ENCODE peak calls at places on chromosomes 12 and 14, in four cellular contexts. L is progenitor cell of endocrine pancreas, H is ovary, S is GM20000. J is an unnamed sample.

GRCh38 chr12:113987261-113988063 is 21.3 kb upstream of the RBM19 start:
- DNase-seq in L (no peak), H (no peak), S (no peak), J (no peak)

GRCh38 chr14:77599894-77600293 is 16.5 kb downstream of the SPTLC2 start:
- DNase-seq in L (no peak), H (no peak), S (no peak), J (no peak)

GRCh38 chr12:120013659-120014380 is 24.8 kb downstream of the BICDL1 start:
- DNase-seq in H (no peak), L (no peak), S (peak), J (no peak)

GRCh38 chr12:38905480-38906351 is at the start of gene CPNE8:
- DNase-seq in L (peak), S (peak), H (peak), J (no peak)

GRCh38 chr14:68507544-68508081 is 285.3 kb downstream of the ZFP36L1 start:
- DNase-seq in L (no peak), S (no peak), H (no peak), J (no peak)

GRCh38 chr14:77059276-77059934 is 30.9 kb upstream of the IRF2BPL start:
- DNase-seq in L (peak), H (no peak), S (no peak), J (no peak)

GRCh38 chr14:65329911-65330310 is 82.6 kb upstream of the FUT8 start:
- DNase-seq in H (no peak), L (no peak), S (no peak), J (no peak)

GRCh38 chr12:80509781-80510556 is 65.9 kb downstream of the PTPRQ start:
- DNase-seq in S (no peak), L (no peak), H (no peak), J (peak)

GRCh38 chr12:93361159-93361919 is 16.4 kb upstream of the NUDT4 start:
- DNase-seq in H (no peak), S (no peak), L (no peak), J (no peak)

DNA sequence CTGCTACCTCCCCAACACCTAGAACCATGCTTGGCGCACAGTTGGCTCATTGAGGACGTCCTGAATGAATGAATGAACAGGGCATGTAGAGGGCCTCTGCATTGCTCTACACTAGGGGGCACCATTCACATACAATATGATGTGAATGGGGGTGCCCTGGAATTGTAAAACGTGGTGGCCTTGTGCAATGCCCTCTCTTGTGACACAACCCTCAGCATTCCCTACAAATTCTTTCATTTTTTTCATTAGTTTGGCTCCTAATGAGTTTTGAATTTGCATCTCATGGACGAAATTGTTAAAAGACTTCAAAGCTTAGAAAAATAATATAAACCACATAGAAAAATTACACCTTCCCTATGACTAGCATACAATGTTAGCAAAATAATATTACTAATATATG is 2.3 kb upstream of the DIO2 start:
- DNase-seq in H (no peak), S (peak), L (no peak), J (no peak)
- TF ChIP-seq CTCF in H (no peak), S (peak), L (peak), J (peak)

GRCh38 chr14:51750542-51750941 is 98.8 kb downstream of the FRMD6 start:
- DNase-seq in H (no peak), S (no peak), L (no peak), J (no peak)
- TF ChIP-seq CTCF in H (no peak), S (no peak), L (no peak), J (no peak)

DNA sequence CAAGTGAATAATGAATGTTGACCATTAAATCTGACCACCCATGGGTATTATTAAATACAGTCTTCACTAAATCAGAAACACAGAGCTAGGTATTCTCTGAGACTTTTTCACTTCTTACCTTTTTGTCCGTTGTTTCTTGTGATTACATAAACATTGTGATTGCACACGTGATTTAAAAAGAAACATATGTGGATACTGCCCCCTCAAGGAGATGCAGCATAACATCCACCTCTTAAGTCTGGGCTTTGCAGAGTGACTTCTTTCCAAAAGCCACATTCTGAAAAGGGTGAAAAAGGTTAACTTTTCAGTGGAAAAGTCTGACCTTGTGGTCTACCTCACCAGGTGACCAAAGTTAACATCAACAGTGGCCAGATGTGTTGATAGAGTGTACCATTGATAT is 185.5 kb upstream of the FAR2 start:
- DNase-seq in H (no peak), S (no peak), L (no peak), J (peak)
- TF ChIP-seq CTCF in H (no peak), S (no peak), L (peak), J (peak)

GRCh38 chr12:96061864-96062453 is 26.6 kb upstream of the LTA4H start:
- DNase-seq in H (peak), S (peak), L (peak), J (no peak)
- TF ChIP-seq CTCF in H (peak), S (peak), L (peak), J (peak)

GRCh38 chr14:93799617-93800016 is 11.3 kb upstream of the PRIMA1 start:
- DNase-seq in L (no peak), H (no peak), S (no peak), J (no peak)

GRCh38 chr14:93800038-93800937 is 12.0 kb upstream of the PRIMA1 start:
- DNase-seq in L (no peak), S (no peak), H (no peak), J (no peak)

DNA sequence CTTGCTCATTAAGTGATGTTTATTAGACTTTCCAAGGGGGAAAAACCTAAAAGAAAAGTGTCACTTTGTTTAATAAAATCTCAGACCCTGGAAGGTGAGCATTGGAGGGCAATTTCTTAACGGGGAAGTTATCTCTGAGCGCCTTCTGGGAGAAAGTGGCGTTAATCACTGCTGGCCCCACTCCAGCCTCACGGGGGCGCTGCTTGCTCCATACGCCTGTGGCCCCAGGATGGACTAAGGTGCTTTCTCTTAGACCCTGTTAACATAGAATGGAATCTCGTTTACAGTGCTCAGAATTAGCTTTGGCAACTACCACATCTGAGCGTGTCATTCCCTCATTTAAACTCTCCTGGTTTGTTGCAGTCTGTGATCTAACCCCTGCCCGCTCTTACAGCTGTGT is 16.4 kb upstream of the PRIMA1 start:
- DNase-seq in L (no peak), S (no peak), H (no peak), J (no peak)
- TF ChIP-seq CTCF in L (peak), S (no peak), H (no peak), J (no peak)

GRCh38 chr14:102013669-102014200 is 49.4 kb downstream of the DYNC1H1 start:
- DNase-seq in L (no peak), H (no peak), S (no peak), J (no peak)

GRCh38 chr14:102015045-102015685 is 50.8 kb downstream of the DYNC1H1 start:
- DNase-seq in L (no peak), H (no peak), S (no peak), J (no peak)

GRCh38 chr14:102015771-102016170 is 51.4 kb downstream of the DYNC1H1 start:
- DNase-seq in S (no peak), L (no peak), H (no peak), J (no peak)

GRCh38 chr14:102011631-102012030 is 47.3 kb downstream of the DYNC1H1 start:
- DNase-seq in L (no peak), H (no peak), S (no peak), J (no peak)

GRCh38 chr14:102012336-102012735 is 48.0 kb downstream of the DYNC1H1 start:
- DNase-seq in S (no peak), L (no peak), H (no peak), J (no peak)
- TF ChIP-seq CTCF in S (no peak), L (no peak), H (no peak), J (no peak)

GRCh38 chr14:100663528-100664052 is 63.1 kb upstream of the DLK1 start:
- DNase-seq in H (no peak), L (no peak), S (no peak), J (no peak)
- TF ChIP-seq CTCF in H (no peak), L (no peak), S (no peak), J (no peak)

GRCh38 chr14:73280903-73281302 is 43.6 kb downstream of the PAPLN start:
- DNase-seq in S (no peak), H (no peak), L (no peak), J (no peak)
- TF ChIP-seq CTCF in S (no peak), H (no peak), L (no peak), J (no peak)

GRCh38 chr12:57430931-57431566 is at the start of gene R3HDM2:
- DNase-seq in L (peak), S (peak), H (peak), J (peak)
- TF ChIP-seq CTCF in L (no peak), S (no peak), H (no peak), J (peak)